ENCODE peak calls at places on chromosomes 12 and 14, in five cellular contexts. G is RCC 7860, F is T-cell, U is WTC11, M is cardiac fibroblast. E is an unnamed sample.
A peak's percentile ranks its signal among the peaks of the same experiment; 100 is the strongest.

GRCh38 chr14:61598980-61599379 is 96.3 kb upstream of the HIF1A start:
- DNase-seq in M (peak; percentile 65), U (no peak), G (no peak), F (no peak), E (no peak)

GRCh38 chr14:33932526-33933292 is 18.2 kb downstream of the EGLN3 start:
- DNase-seq in F (no peak), U (no peak), G (peak; percentile 19), M (peak; percentile 71), E (no peak)

GRCh38 chr12:4434721-4435425 is 10.7 kb downstream of the FGF6 start:
- DNase-seq in G (no peak), M (no peak), F (no peak), U (no peak), E (no peak)

GRCh38 chr12:50059440-50060119 is 2.2 kb downstream of the ASIC1 start:
- DNase-seq in M (no peak), U (no peak), G (peak; percentile 37), F (peak; percentile 52), E (no peak)

GRCh38 chr14:95697764-95698163 is 11.5 kb downstream of the TCL1B start:
- DNase-seq in M (no peak), F (no peak), U (no peak), G (no peak), E (peak; percentile 44)

GRCh38 chr14:73787760-73788508 is 63.7 kb upstream of the PTGR2 start:
- DNase-seq in F (no peak), G (peak; percentile 5), U (no peak), M (peak; percentile 57), E (no peak)

GRCh38 chr12:13343380-13343779 is 146.9 kb downstream of the EMP1 start:
- DNase-seq in M (no peak), F (no peak), G (no peak), U (no peak), E (no peak)

GRCh38 chr12:27973487-27973890 is 956 bp upstream of the PTHLH start:
- DNase-seq in G (no peak), M (no peak), U (no peak), F (no peak), E (no peak)

GRCh38 chr14:90301580-90302181 is 30.1 kb downstream of the NRDE2 start:
- DNase-seq in M (peak; percentile 80), F (no peak), G (no peak), U (no peak), E (no peak)